ENCODE peak calls at places on chromosomes 5 and 9, in six cellular contexts. A is tibial artery, Z is HFF-Myc, M is GM23338, O is esophagus muscularis mucosa, R is adrenal gland. D is an unnamed sample.

GRCh38 chr9:113988385-113988784 is 89.7 kb downstream of the AMBP start:
- DNase-seq in A (no peak), Z (no peak), M (no peak), O (no peak), R (peak), D (no peak)

GRCh38 chr9:18826248-18826647 is 206.8 kb downstream of the SAXO1 start:
- DNase-seq in A (no peak), Z (no peak), M (no peak), O (no peak), R (no peak), D (no peak)

GRCh38 chr9:108768739-108769138 is 87.0 kb downstream of the ACTL7B start:
- DNase-seq in A (no peak), Z (no peak), M (no peak), O (no peak), R (no peak), D (no peak)

GRCh38 chr9:86201474-86202337 is 57.8 kb downstream of the C9orf153 start:
- DNase-seq in A (no peak), Z (no peak), M (no peak), O (no peak), R (no peak), D (no peak)

GRCh38 chr5:52867809-52868208 is 80.1 kb downstream of the ITGA1 start:
- DNase-seq in A (peak), Z (no peak), M (no peak), O (no peak), R (peak), D (no peak)

GRCh38 chr9:23826120-23826629 is at the start of gene ELAVL2:
- DNase-seq in A (peak), Z (peak), M (peak), O (no peak), R (peak), D (peak)

GRCh38 chr9:112279501-112279900 is 53.9 kb downstream of the PTBP3 start:
- DNase-seq in A (no peak), Z (no peak), M (no peak), O (no peak), R (no peak), D (no peak)

GRCh38 chr5:35651002-35651756 is 33.5 kb downstream of the SPEF2 start:
- DNase-seq in A (no peak), Z (peak), M (peak), O (no peak), R (peak), D (peak)

GRCh38 chr5:105563842-105564241 is 2001.3 kb upstream of the NUDT12 start:
- DNase-seq in A (no peak), Z (no peak), M (no peak), O (no peak), R (no peak), D (no peak)

GRCh38 chr5:105288946-105289345 is 1726.4 kb upstream of the NUDT12 start:
- DNase-seq in A (no peak), Z (no peak), M (no peak), O (no peak), R (no peak), D (no peak)

GRCh38 chr9:107240260-107240659 is 42.8 kb upstream of the RAD23B start:
- DNase-seq in A (no peak), Z (no peak), M (no peak), O (no peak), R (no peak), D (no peak)

GRCh38 chr5:77424921-77425320 is 67.2 kb downstream of the WDR41 start:
- DNase-seq in A (no peak), Z (no peak), M (no peak), O (no peak), R (no peak), D (no peak)

GRCh38 chr9:95516736-95517558 is at the start of gene PTCH1:
- DNase-seq in A (peak), Z (no peak), M (peak), O (no peak), R (peak), D (peak)

GRCh38 chr9:124792976-124793594 is 16.2 kb downstream of the OLFML2A start:
- DNase-seq in A (no peak), Z (no peak), M (no peak), O (no peak), R (peak), D (no peak)

GRCh38 chr5:2257326-2258244 is 374.9 kb upstream of the IRX4 start:
- DNase-seq in A (no peak), Z (no peak), M (no peak), O (no peak), R (no peak), D (no peak)

GRCh38 chr9:126556560-126557250 is 57.0 kb upstream of the LMX1B start:
- DNase-seq in A (no peak), Z (no peak), M (no peak), O (no peak), R (no peak), D (no peak)

GRCh38 chr5:6720561-6720921 is 7.3 kb downstream of the TENT4A start:
- DNase-seq in A (no peak), Z (no peak), M (no peak), O (no peak), R (no peak), D (no peak)
- H3K4me3 ChIP-seq in A (no peak), Z (no peak), M (no peak), O (no peak), R (no peak), D (no peak)

DNA sequence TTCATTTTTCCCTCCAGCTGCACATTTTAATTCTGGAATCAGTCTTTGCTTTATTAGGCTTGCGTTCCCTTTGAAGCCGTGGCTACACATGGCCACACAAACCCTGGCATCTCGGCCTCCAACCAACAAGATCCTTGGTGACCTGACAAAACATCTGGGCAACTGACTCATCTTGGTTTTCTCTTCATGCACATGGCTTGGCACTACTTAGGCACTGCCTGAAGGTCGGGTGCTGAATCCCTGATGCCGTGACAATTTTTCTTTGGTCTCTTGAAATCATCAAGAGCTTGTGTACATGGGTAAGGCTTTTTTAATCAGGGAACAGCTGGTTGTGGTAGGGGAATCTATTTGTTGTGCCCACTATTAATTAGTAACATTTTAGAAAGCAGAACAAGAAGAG is 16.0 kb upstream of the PAPPA start:
- DNase-seq in A (no peak), Z (no peak), M (no peak), O (no peak), R (no peak), D (no peak)
- H3K4me3 ChIP-seq in A (no peak), Z (no peak), M (no peak), O (no peak), R (no peak), D (no peak)

DNA sequence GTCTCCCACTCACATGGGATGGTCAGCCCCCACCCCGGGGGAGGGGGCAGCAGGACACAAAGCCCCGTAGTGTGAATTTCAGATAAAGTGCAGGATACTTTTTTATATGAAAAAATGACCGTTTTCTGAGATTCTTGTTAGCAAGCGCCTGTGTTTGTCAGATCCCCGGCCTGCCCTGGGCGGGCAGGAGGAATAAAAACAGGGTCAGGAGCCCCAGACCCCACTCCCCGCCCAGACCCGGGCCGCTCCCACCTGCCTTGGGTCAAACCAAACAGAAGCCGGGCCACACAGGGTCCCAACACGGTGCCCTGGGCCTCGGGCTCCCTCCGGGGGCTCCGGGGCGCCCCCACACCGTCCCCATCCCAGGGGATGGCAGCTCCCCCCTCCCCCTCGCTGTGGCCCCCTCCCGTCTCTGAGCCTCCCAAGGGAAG is 13.5 kb upstream of the NRARP start:
- DNase-seq in A (peak), Z (no peak), M (no peak), O (no peak), R (no peak), D (no peak)
- H3K4me3 ChIP-seq in A (peak), Z (no peak), M (peak), O (peak), R (no peak), D (peak)

GRCh38 chr5:525916-526315 is 1.7 kb upstream of the SLC9A3 start:
- DNase-seq in A (no peak), Z (no peak), M (no peak), O (no peak), R (no peak), D (no peak)
- H3K4me3 ChIP-seq in A (no peak), Z (no peak), M (no peak), O (no peak), R (no peak), D (no peak)

GRCh38 chr5:135151256-135151655 is 117.2 kb upstream of the PITX1 start:
- DNase-seq in A (no peak), Z (no peak), M (no peak), O (no peak), R (no peak), D (no peak)

GRCh38 chr5:135150767-135151166 is 116.7 kb upstream of the PITX1 start:
- DNase-seq in A (peak), Z (no peak), M (no peak), O (no peak), R (no peak), D (no peak)

GRCh38 chr5:135147294-135148090 is 113.5 kb upstream of the PITX1 start:
- DNase-seq in A (peak), Z (no peak), M (no peak), O (no peak), R (no peak), D (no peak)

GRCh38 chr5:135149229-135149955 is 115.4 kb upstream of the PITX1 start:
- DNase-seq in A (peak), Z (no peak), M (no peak), O (no peak), R (no peak), D (no peak)

DNA sequence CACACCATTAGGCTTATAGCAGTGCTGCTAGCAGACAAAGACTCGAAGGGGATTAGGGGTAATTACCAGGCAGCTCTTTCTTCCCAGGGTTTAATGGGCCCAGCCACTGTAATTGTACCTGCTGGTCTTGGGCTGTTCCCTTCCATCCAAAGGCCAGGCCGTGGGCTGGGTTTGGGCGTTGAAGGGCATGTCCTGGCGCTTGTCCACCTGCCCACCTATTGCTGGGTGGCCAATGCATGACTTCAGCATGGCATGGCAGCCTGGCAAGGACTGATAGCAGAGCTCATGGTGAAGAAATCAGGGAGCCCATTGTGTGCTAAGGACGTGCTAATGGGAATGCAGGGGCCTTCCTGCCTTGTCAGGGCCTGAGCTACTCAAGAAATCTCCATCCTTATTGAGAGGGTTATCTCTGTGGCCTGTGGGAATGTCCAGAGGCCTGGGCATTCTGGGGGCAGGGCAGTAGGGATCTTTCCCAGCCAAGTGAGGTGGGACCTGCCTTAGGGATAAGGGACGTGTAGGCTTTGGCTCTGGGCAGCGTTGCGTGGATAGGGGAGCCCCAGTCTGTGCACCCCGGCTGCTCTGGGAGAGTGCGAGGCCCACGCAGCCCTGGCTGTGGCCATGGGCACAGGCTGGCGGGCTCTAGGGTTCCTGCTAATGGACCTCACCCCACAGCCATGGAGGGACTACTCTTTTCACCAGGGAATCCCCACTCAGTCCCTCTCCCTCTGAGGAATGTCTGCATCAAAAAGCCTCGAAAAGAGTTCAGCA is 116.1 kb upstream of the PITX1 start:
- DNase-seq in A (peak), Z (no peak), M (peak), O (no peak), R (no peak), D (no peak)
- H3K4me3 ChIP-seq in A (no peak), Z (no peak), M (no peak), O (no peak), R (no peak), D (no peak)

DNA sequence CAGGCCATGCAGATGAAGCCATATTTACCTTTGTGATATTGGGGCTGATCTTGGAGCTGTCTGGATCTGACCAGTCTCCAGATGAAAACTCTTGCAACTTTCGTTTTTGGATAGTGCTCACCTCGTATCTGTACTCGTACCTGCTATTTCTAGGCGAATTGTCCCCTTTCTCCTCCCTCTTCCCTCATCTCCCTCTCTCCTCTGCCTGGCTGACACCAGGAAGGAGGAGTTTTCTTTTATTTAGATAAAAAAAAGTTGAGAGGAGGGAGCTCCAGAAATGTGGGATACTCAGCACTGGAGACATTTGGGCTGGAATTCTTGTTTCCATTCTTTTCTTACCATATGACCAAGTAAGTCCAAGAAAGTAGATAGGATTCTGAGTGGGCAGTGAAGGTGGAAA is 54.6 kb upstream of the ABL1 start:
- DNase-seq in A (no peak), Z (no peak), M (no peak), O (no peak), R (no peak), D (no peak)
- H3K4me3 ChIP-seq in A (peak), Z (no peak), M (no peak), O (peak), R (no peak), D (peak)

GRCh38 chr9:89234186-89234585 is 55.6 kb upstream of the SHC3 start:
- DNase-seq in A (no peak), Z (no peak), M (no peak), O (peak), R (no peak), D (no peak)
- H3K4me3 ChIP-seq in A (no peak), Z (peak), M (peak), O (no peak), R (no peak), D (peak)

GRCh38 chr5:134464988-134465855 is 53.5 kb upstream of the CDKN2AIPNL start:
- DNase-seq in A (peak), Z (no peak), M (no peak), O (no peak), R (peak), D (no peak)
- H3K4me3 ChIP-seq in A (peak), Z (peak), M (peak), O (peak), R (no peak), D (peak)